ENCODE peak calls at places on chromosomes 7 and 10, in nine cellular contexts. L, I, C, K, N, P, Z, S and Q are unnamed samples.

GRCh38 chr7:131238260-131238940 is 89.3 kb upstream of the MKLN1 start:
- DNase-seq in L (no peak), I (no peak), C (no peak), K (no peak), N (no peak), P (no peak), Z (no peak), S (no peak), Q (peak)

GRCh38 chr7:53811555-53812079 is 730.6 kb upstream of the VSTM2A start:
- DNase-seq in L (no peak), I (no peak), C (no peak), K (no peak), N (no peak), P (no peak), Z (no peak), S (peak), Q (no peak)

GRCh38 chr10:115772606-115773005 is 500.4 kb downstream of the GFRA1 start:
- DNase-seq in L (no peak), I (no peak), C (no peak), K (no peak), N (no peak), P (peak), Z (no peak), S (no peak), Q (no peak)

GRCh38 chr7:9608560-9608959 is 1175.2 kb downstream of the NXPH1 start:
- DNase-seq in L (no peak), I (no peak), C (no peak), K (no peak), N (no peak), P (no peak), Z (no peak), S (no peak), Q (no peak)

GRCh38 chr7:16644624-16644986 is 949 bp downstream of the ANKMY2 start:
- DNase-seq in L (peak), I (no peak), C (peak), K (peak), N (peak), P (peak), Z (peak), S (no peak), Q (peak)

GRCh38 chr10:62326134-62326533 is 48.0 kb upstream of the ZNF365 start:
- DNase-seq in L (no peak), I (no peak), C (no peak), K (no peak), N (no peak), P (no peak), Z (no peak), S (no peak), Q (no peak)

GRCh38 chr7:22332481-22332880 is 24.5 kb downstream of the RAPGEF5 start:
- DNase-seq in L (no peak), I (no peak), C (no peak), K (no peak), N (no peak), P (no peak), Z (no peak), S (no peak), Q (no peak)

GRCh38 chr10:32139223-32140073 is 83.2 kb upstream of the KIF5B start:
- DNase-seq in L (peak), I (no peak), C (peak), K (peak), N (no peak), P (peak), Z (no peak), S (no peak), Q (no peak)